ENCODE peak calls at places on chromosomes 13 and 19, in six cellular contexts. V, L, E, X, O and C are unnamed samples.

GRCh38 chr13:59458908-59459579 is 704.7 kb downstream of the DIAPH3 start:
- DNase-seq in V (no peak), O (no peak), L (peak; percentile 69), X (no peak), E (peak; percentile 84), C (no peak)

GRCh38 chr13:98507060-98507797 is 69.7 kb downstream of the STK24 start:
- DNase-seq in L (no peak), E (peak; percentile 55), X (no peak), O (no peak), V (peak; percentile 66), C (no peak)

GRCh38 chr19:35353635-35354034 is 4.6 kb upstream of the FFAR3 start:
- DNase-seq in E (no peak), X (no peak), O (no peak), L (no peak), V (no peak), C (no peak)

GRCh38 chr19:41327499-41328156 is 17.7 kb downstream of the CCDC97 start:
- DNase-seq in V (no peak), X (no peak), L (no peak), O (no peak), E (peak; percentile 39), C (no peak)

GRCh38 chr13:76886292-76887061 is at the start of gene KCTD12:
- DNase-seq in V (peak; percentile 84), X (no peak), E (peak; percentile 87), L (peak; percentile 35), O (no peak), C (peak; percentile 53)

GRCh38 chr19:41604831-41605230 is 22.0 kb downstream of the CEACAM4 start:
- DNase-seq in V (no peak), L (no peak), E (no peak), X (no peak), O (no peak), C (no peak)

GRCh38 chr13:31945202-31945978 is 86.2 kb upstream of the FRY start:
- DNase-seq in E (peak; percentile 78), X (peak; percentile 64), V (no peak), L (peak; percentile 32), O (peak; percentile 98), C (peak; percentile 62)

GRCh38 chr19:13920940-13921744 is 15.1 kb downstream of the CC2D1A start:
- DNase-seq in O (peak; percentile 46), L (no peak), V (no peak), E (peak; percentile 52), X (no peak), C (no peak)

GRCh38 chr19:40365613-40366401 is 17.3 kb downstream of the PLD3 start:
- DNase-seq in X (no peak), L (peak; percentile 14), V (peak; percentile 92), O (no peak), E (peak; percentile 77), C (no peak)

GRCh38 chr19:55383789-55384575 is at the start of gene TMEM238:
- DNase-seq in L (no peak), X (no peak), O (no peak), E (peak; percentile 73), V (peak; percentile 72), C (no peak)

GRCh38 chr19:10748924-10749434 is 31.1 kb downstream of the DNM2 start:
- DNase-seq in L (no peak), E (peak; percentile 44), O (no peak), X (no peak), V (no peak), C (no peak)

GRCh38 chr19:38734426-38735256 is 9.6 kb downstream of the CAPN12 start:
- DNase-seq in V (peak; percentile 17), X (no peak), E (no peak), L (no peak), O (no peak), C (no peak)

GRCh38 chr13:111031531-111031961 is 83.6 kb upstream of the ARHGEF7 start:
- DNase-seq in E (no peak), L (peak; percentile 84), V (no peak), O (no peak), X (peak; percentile 80), C (peak; percentile 79)

GRCh38 chr13:109479991-109480696 is 306.2 kb downstream of the IRS2 start:
- DNase-seq in L (no peak), E (peak; percentile 73), X (peak; percentile 14), V (no peak), O (no peak), C (no peak)